ENCODE peak calls at places on chromosomes 5 and 9, in nine cellular contexts. T is CD8-positive, alpha-beta T cell; D is fibroblast of lung; Q is hepatocyte; Z is tibial artery; U is heart left ventricle; E is PC-9; F is AG04450; I is body of pancreas. L is an unnamed sample.

GRCh38 chr5:140870221-140871201 is 1.8 kb downstream of the PCDHA11 start:
- DNase-seq in I (no peak), E (no peak), Q (no peak), Z (no peak), T (no peak), U (no peak), F (no peak), D (no peak), L (no peak)

GRCh38 chr9:126626117-126627022 is 12.6 kb downstream of the LMX1B start:
- DNase-seq in F (no peak), I (no peak), Q (no peak), E (no peak), U (no peak), D (no peak), T (no peak), Z (no peak), L (no peak)

GRCh38 chr5:58016329-58016728 is 443.6 kb downstream of the PLK2 start:
- DNase-seq in I (no peak), E (peak), F (no peak), D (peak), Q (peak), Z (no peak), U (no peak), T (no peak), L (no peak)

GRCh38 chr9:133731876-133732321 is 6.3 kb downstream of the SARDH start:
- DNase-seq in Q (peak), T (no peak), U (no peak), Z (no peak), D (peak), F (no peak), I (peak), E (peak), L (no peak)

GRCh38 chr9:92404437-92404836 is at the start of gene OGN:
- DNase-seq in F (no peak), Z (no peak), T (no peak), I (no peak), Q (peak), U (no peak), E (no peak), D (peak), L (no peak)

GRCh38 chr5:12704955-12705354 is 800.7 kb upstream of the CTNND2 start:
- DNase-seq in U (no peak), F (no peak), E (no peak), Z (no peak), Q (no peak), I (no peak), D (peak), T (no peak), L (no peak)

GRCh38 chr5:35743644-35744043 is 113.0 kb upstream of the IL7R start:
- DNase-seq in U (no peak), Z (no peak), D (no peak), T (no peak), I (no peak), F (no peak), Q (no peak), E (no peak), L (no peak)

GRCh38 chr5:102638912-102639652 is 116.0 kb upstream of the PAM start:
- DNase-seq in T (no peak), Z (no peak), D (peak), E (no peak), U (no peak), I (no peak), Q (no peak), F (no peak), L (no peak)

GRCh38 chr9:19201899-19202891 is 28.3 kb upstream of the DENND4C start:
- DNase-seq in D (no peak), I (peak), E (peak), T (no peak), U (no peak), Z (no peak), F (no peak), Q (peak), L (no peak)

GRCh38 chr5:139131062-139131856 is 66.9 kb downstream of the SIL1 start:
- DNase-seq in T (no peak), F (no peak), Z (peak), D (peak), E (no peak), Q (peak), I (peak), U (peak), L (no peak)

DNA sequence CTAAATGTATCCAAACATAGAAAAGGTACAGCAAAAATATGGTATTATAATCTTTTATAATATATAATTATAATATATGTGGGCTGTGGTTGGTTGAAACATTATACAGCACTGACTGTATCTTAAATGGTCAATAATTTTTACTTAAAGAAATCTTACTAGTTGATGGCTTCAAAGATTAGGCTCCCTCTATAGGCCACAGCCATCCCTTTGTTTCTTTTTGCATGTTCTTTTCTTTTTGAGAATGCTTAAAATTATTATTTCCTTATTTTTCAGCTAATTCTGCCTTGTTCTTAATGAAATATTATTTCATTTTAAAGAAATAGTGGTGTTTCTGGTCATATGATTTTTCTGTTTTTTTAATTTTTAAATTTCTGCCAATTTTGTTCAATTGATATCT is 128.5 kb downstream of the MAST4 start:
- DNase-seq in I (no peak), F (no peak), Q (no peak), T (no peak), U (no peak), E (no peak), D (no peak), Z (no peak), L (no peak)
- TF ChIP-seq CTCF in I (no peak), F (peak), Q (peak), T (no peak), U (no peak), E (no peak), D (peak), Z (no peak), L (peak)

DNA sequence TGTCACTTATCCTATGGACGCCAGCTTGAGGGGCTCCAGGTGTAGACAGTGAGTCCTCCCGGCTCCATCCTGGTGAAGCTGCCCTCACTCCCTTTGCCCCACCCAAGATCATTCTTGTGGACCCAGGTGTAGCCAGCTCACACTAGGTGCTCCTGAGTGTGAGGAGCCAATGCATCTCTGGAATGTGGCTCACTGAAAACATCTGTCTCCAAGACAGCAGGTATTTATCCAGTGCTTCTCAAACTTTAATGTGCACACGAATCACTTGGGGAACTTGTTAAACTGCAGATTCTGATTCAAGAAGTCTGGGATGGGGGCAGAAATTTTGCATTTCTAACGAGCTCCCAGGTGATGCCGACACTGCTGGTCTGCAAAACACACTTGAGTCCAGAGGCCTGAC is 13.5 kb upstream of the ENC1 start:
- DNase-seq in D (no peak), I (no peak), U (no peak), T (no peak), Z (no peak), F (no peak), E (no peak), Q (no peak), L (no peak)
- H3K4me3 ChIP-seq in D (no peak), I (no peak), U (no peak), T (no peak), Z (no peak), F (no peak), E (no peak), Q (no peak), L (no peak)

DNA sequence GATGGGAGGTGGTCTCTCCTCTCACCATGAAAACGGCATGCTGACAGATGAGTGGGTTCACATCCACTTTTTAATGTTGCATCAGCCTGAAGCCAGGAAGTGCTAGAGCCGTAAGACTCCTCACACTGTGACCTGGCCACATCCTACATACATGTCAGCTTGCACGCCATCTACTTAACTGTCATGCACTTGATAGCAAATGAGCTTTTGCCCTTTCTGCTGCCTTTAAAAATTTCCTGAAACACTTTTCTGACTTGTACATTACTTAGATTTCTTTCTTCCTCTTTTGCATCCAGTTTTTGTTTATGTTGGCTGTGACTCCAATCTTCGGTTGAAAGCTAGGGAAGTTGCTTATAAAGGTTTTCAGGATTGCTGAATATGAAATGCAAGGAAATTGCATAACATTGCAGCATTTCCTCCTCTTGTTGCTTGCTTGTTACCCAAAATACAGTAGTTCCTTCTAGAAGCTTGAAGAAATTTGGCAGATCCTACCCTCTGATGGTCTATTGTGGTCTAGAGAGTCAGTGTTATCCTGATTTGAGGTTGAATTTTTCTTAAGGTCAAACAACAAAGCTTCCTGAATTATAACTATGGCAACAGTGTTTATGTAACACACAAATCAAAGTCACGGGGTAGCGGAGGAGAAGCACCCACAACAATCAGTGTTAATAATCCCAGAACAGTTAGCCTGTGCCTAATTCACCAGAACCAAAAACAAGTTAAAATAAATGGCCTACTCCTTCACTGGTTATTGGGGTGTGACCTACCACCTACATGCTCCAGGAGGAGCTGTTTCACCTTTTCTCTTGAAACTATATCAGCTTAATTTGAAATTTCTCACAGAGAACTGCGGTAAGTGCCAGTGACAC is 232.5 kb downstream of the ARHGAP26 start:
- DNase-seq in E (no peak), Q (no peak), D (peak), F (no peak), Z (no peak), U (no peak), I (no peak), T (peak), L (no peak)
- TF ChIP-seq CTCF in E (peak), Q (peak), D (peak), F (peak), Z (peak), U (peak), I (peak), T (peak), L (peak)

GRCh38 chr5:178222292-178222691 is 10.3 kb downstream of the PHYKPL start:
- DNase-seq in T (no peak), Q (no peak), I (no peak), F (no peak), U (no peak), D (no peak), E (no peak), Z (no peak), L (no peak)
- H3K4me3 ChIP-seq in T (no peak), Q (no peak), I (no peak), F (no peak), U (no peak), D (no peak), E (no peak), Z (no peak), L (no peak)

GRCh38 chr5:135568923-135569360 is 9.8 kb downstream of the CXCL14 start:
- DNase-seq in F (no peak), D (no peak), T (no peak), Q (no peak), E (no peak), U (no peak), Z (no peak), I (no peak), L (no peak)

GRCh38 chr5:135571210-135571609 is 7.6 kb downstream of the CXCL14 start:
- DNase-seq in I (no peak), T (no peak), F (no peak), D (no peak), U (no peak), E (no peak), Z (no peak), Q (no peak), L (no peak)

GRCh38 chr5:135569755-135570452 is 8.9 kb downstream of the CXCL14 start:
- DNase-seq in Q (peak), T (no peak), Z (no peak), E (no peak), D (peak), U (no peak), F (no peak), I (peak), L (no peak)

GRCh38 chr5:135571902-135572301 is 6.9 kb downstream of the CXCL14 start:
- DNase-seq in U (no peak), E (no peak), T (no peak), D (no peak), I (no peak), Z (no peak), Q (no peak), F (no peak), L (no peak)

DNA sequence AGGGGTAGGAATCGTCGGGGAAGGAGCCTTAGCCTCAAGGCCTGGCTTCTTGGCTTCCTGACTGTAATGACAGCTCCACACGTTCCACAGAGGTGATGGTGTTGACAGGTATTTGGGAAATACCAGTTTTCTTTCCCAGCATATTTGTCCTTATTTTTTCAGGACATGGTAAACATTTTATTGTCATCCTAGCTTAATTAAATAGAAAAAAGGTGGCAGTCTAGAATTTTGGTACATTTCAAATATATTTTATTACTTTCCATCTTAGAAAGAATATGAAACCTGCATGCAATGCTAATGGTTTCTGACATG is 8.4 kb downstream of the CXCL14 start:
- DNase-seq in U (no peak), E (no peak), I (no peak), T (no peak), Z (no peak), Q (no peak), D (no peak), F (no peak), L (no peak)
- TF ChIP-seq CTCF in U (no peak), E (peak), I (no peak), T (no peak), Z (no peak), Q (no peak), D (no peak), F (no peak), L (no peak)

GRCh38 chr5:2740051-2740848 is 11.2 kb downstream of the IRX2 start:
- DNase-seq in D (no peak), U (no peak), Q (no peak), E (no peak), Z (peak), F (no peak), I (no peak), T (no peak), L (no peak)
- H3K4me3 ChIP-seq in D (no peak), U (peak), Q (peak), E (no peak), Z (peak), F (no peak), I (peak), T (no peak), L (no peak)

DNA sequence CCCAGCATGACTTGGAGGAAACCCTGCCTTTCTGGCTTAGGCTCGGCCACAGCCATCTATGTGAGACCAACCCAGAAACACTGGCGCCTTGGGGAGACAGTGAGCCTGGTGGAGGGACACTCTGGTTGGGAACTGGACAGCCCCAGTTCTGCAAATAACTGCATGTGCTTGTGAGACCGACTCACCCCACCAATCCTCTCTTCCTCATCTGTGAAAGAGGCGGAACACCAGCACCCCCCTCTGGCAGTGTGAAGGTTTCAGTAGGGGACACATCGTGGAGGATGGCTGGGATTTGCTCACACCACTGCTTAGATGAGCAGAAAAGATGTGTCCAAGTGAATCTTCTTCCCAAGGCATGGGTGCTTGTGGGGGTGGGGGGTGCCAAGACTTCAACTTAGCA is 43.4 kb upstream of the N4BP3 start:
- DNase-seq in Z (no peak), I (peak), U (no peak), F (no peak), T (peak), Q (peak), D (no peak), E (no peak), L (no peak)
- TF ChIP-seq CTCF in Z (no peak), I (peak), U (peak), F (peak), T (peak), Q (no peak), D (no peak), E (peak), L (no peak)

GRCh38 chr5:135127604-135128240 is 93.7 kb upstream of the PITX1 start:
- DNase-seq in Q (peak), D (peak), U (no peak), Z (no peak), F (peak), E (peak), I (no peak), T (no peak), L (no peak)

GRCh38 chr5:135128361-135128760 is 94.3 kb upstream of the PITX1 start:
- DNase-seq in U (no peak), T (no peak), E (no peak), I (no peak), Q (no peak), D (no peak), F (no peak), Z (no peak), L (no peak)

GRCh38 chr5:135130526-135131215 is 96.6 kb upstream of the PITX1 start:
- DNase-seq in T (no peak), F (peak), Z (no peak), U (no peak), I (no peak), D (peak), E (no peak), Q (no peak), L (no peak)

GRCh38 chr5:135126688-135127603 is 92.9 kb upstream of the PITX1 start:
- DNase-seq in T (no peak), D (no peak), F (no peak), I (peak), Q (no peak), E (peak), U (no peak), Z (no peak), L (peak)

DNA sequence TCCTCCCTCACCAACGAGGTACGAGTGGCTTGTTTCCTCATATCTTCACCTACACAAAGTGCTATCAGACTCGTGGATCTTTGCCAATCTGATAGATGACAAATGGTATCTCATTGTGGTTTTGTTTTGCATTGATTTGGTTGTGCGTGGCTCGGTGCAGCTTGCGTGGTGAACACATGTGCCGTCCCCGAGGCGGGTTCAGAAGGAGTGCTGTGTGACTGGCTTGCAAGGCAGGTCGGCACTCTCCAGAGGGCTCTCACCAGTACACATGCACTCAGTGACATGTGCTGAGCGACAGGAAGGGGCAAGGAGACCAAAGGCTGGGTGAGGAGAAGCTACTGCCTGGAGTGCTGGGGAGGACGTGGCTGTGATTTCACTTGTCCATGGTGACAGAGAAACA is 95.3 kb upstream of the PITX1 start:
- DNase-seq in F (no peak), E (peak), I (no peak), Z (no peak), T (no peak), Q (no peak), U (no peak), D (peak), L (no peak)
- H3K4me3 ChIP-seq in F (no peak), E (no peak), I (no peak), Z (no peak), T (no peak), Q (no peak), U (no peak), D (no peak), L (no peak)

GRCh38 chr9:103789686-103790085 is 304.4 kb upstream of the SMC2 start:
- DNase-seq in T (no peak), D (no peak), Z (no peak), I (no peak), F (no peak), Q (peak), U (no peak), E (no peak), L (no peak)
- TF ChIP-seq CTCF in T (no peak), D (peak), Z (no peak), I (no peak), F (no peak), Q (peak), U (peak), E (peak), L (peak)

L was measured in kidney epithelial cell.